ENCODE peak calls at places on chromosomes 16 and 17, in five cellular contexts. H, F, X, A and P are unnamed samples.
A peak's percentile ranks its signal among the peaks of the same experiment; 100 is the strongest.

GRCh38 chr17:79064026-79064425 is 10.6 kb upstream of the ENGASE start:
- DNase-seq in H (no peak), F (no peak), X (no peak), A (no peak), P (peak; percentile 21)

GRCh38 chr16:57446530-57447141 is 549 bp downstream of the CIAPIN1 start:
- DNase-seq in H (peak; percentile 48), F (no peak), X (peak; percentile 29), A (no peak), P (no peak)

GRCh38 chr16:15523092-15523541 is 88.7 kb downstream of the BMERB1 start:
- DNase-seq in H (no peak), F (no peak), X (peak; percentile 71), A (no peak), P (peak; percentile 61)

GRCh38 chr16:86038923-86039310 is 140.0 kb downstream of the IRF8 start:
- DNase-seq in H (no peak), F (no peak), X (no peak), A (no peak), P (no peak)

GRCh38 chr17:75069783-75070182 is 18.0 kb upstream of the SLC16A5 start:
- DNase-seq in H (peak; percentile 40), F (peak; percentile 12), X (peak; percentile 68), A (no peak), P (no peak)

GRCh38 chr17:75869282-75870141 is 8.9 kb downstream of the TRIM47 start:
- DNase-seq in H (peak; percentile 75), F (no peak), X (peak; percentile 57), A (no peak), P (peak; percentile 88)

GRCh38 chr16:88770459-88771293 is 14.3 kb downstream of the PIEZO1 start:
- DNase-seq in H (peak; percentile 54), F (no peak), X (peak; percentile 45), A (no peak), P (no peak)

GRCh38 chr16:11076259-11077018 is 132.1 kb downstream of the CLEC16A start:
- DNase-seq in H (no peak), F (no peak), X (no peak), A (no peak), P (no peak)

GRCh38 chr17:57111386-57111785 is 26.3 kb downstream of the AKAP1 start:
- DNase-seq in H (no peak), F (no peak), X (no peak), A (no peak), P (no peak)

GRCh38 chr17:57110152-57110542 is 25.1 kb downstream of the AKAP1 start:
- DNase-seq in H (no peak), F (no peak), X (no peak), A (no peak), P (peak; percentile 39)

GRCh38 chr17:57110579-57111367 is 25.7 kb downstream of the AKAP1 start:
- DNase-seq in H (no peak), F (no peak), X (no peak), A (no peak), P (no peak)

GRCh38 chr17:57108656-57109392 is 23.8 kb downstream of the AKAP1 start:
- DNase-seq in H (no peak), F (no peak), X (no peak), A (peak; percentile 58), P (peak; percentile 92)

DNA sequence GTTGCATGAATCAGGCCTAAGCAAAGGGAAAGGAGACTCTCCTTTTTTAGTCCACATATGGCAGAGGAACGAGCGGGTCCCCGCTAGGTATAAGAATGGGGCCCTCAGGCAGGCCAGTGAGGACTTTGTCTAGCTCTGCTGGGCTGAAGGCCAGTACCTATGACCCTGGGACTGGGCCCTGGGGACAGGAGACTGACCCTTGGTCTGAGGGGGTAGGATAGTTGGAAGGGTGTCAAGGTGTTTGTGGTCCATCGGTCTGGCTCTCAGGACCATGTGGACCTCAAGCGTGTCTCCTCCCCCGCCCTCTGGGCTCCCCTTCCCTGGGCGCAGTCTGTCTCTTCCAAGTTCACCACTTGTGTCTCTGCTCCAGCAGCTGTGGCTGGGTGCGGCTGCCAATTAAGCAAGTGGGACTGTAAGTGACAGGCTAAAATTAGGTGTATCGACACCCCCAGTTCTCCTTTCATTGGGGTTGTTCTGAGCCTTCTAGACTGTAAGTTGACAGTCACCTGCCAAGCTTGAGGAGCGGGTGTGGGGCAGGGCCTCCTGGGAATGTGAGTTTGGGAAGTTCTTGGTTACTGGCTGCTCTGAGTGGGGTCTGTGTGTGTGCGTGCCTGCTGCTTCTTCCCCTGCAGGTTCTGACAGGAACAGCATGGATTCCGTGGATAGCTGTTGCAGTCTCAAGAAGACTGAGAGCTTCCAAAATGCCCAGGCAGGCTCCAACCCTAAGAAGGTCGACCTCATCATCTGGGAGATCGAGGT is 24.5 kb downstream of the AKAP1 start:
- DNase-seq in H (peak; percentile 15), F (no peak), X (peak; percentile 35), A (no peak), P (no peak)
- TF ChIP-seq CTCF in H (peak; percentile 17), F (no peak), X (no peak), A (peak; percentile 28), P (no peak)

GRCh38 chr17:72587773-72588511 is 467.1 kb downstream of the SOX9 start:
- DNase-seq in H (peak; percentile 68), F (no peak), X (peak; percentile 54), A (no peak), P (no peak)
- H3K4me3 ChIP-seq in H (peak overlapping the region; percentile 13), F (no peak overlapping the region), X (peak overlapping the region; percentile 78), A (no peak overlapping the region), P (no peak overlapping the region)

GRCh38 chr17:57955183-57955952 is at the start of gene CUEDC1:
- DNase-seq in H (peak; percentile 50), F (peak; percentile 98), X (peak; percentile 69), A (no peak), P (peak; percentile 68)
- TF ChIP-seq CTCF in H (peak; percentile 1), F (peak; percentile 23), X (peak; percentile 33), A (peak; percentile 30), P (peak; percentile 28)

GRCh38 chr17:73313526-73314127 is 1.8 kb upstream of the CDC42EP4 start:
- DNase-seq in H (no peak), F (no peak), X (no peak), A (no peak), P (no peak)

GRCh38 chr17:73317554-73318426 is 6.0 kb upstream of the CDC42EP4 start:
- DNase-seq in H (no peak), F (no peak), X (no peak), A (no peak), P (no peak)

GRCh38 chr17:73316919-73317505 is 5.2 kb upstream of the CDC42EP4 start:
- DNase-seq in H (peak; percentile 68), F (no peak), X (no peak), A (no peak), P (no peak)

GRCh38 chr17:73318427-73318813 is 6.6 kb upstream of the CDC42EP4 start:
- DNase-seq in H (no peak), F (no peak), X (no peak), A (no peak), P (no peak)

GRCh38 chr17:73315481-73315880 is 3.7 kb upstream of the CDC42EP4 start:
- DNase-seq in H (no peak), F (no peak), X (no peak), A (no peak), P (no peak)
- H3K4me3 ChIP-seq in H (no peak overlapping the region), F (no peak overlapping the region), X (no peak overlapping the region), A (no peak overlapping the region), P (no peak overlapping the region)

GRCh38 chr17:40068584-40068916 is 5.8 kb downstream of the THRA start:
- DNase-seq in H (no peak), F (no peak), X (no peak), A (no peak), P (no peak)
- TF ChIP-seq CTCF in H (no peak), F (no peak), X (no peak), A (no peak), P (no peak)

GRCh38 chr17:81491761-81492160 is 20.8 kb downstream of the ACTG1 start:
- DNase-seq in H (no peak), F (no peak), X (no peak), A (no peak), P (no peak)

GRCh38 chr17:81493198-81494038 is 19.2 kb downstream of the ACTG1 start:
- DNase-seq in H (no peak), F (no peak), X (no peak), A (no peak), P (no peak)

GRCh38 chr17:81491193-81491592 is 21.4 kb downstream of the ACTG1 start:
- DNase-seq in H (no peak), F (no peak), X (peak; percentile 60), A (no peak), P (no peak)

GRCh38 chr17:81492202-81492601 is 20.4 kb downstream of the ACTG1 start:
- DNase-seq in H (no peak), F (no peak), X (no peak), A (no peak), P (no peak)

GRCh38 chr17:81492706-81493105 is 19.9 kb downstream of the ACTG1 start:
- DNase-seq in H (no peak), F (no peak), X (no peak), A (no peak), P (no peak)
- H3K4me3 ChIP-seq in H (no peak overlapping the region), F (no peak overlapping the region), X (no peak overlapping the region), A (no peak overlapping the region), P (no peak overlapping the region)

DNA sequence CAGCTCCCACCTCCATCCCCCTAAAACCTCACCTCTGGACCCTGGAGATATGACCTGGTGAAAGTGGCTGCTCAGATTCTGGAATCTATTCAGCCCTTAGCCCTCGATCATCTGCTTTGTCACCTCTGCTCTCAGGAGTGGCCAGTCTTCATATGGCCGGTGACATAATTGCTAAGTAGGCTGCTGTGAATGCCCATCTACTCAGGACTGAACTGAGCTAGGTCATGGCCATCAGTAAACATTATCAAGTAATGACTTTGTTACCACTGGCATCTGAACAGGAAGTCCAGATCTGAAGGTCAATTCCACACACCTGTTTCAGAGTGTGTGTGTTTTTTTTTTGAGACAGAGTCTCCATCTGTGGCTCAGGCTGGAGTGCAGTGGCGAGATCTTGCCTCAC is 78.6 kb downstream of the CDK5R1 start:
- DNase-seq in H (no peak), F (no peak), X (no peak), A (no peak), P (no peak)
- TF ChIP-seq CTCF in H (no peak), F (no peak), X (no peak), A (no peak), P (no peak)

DNA sequence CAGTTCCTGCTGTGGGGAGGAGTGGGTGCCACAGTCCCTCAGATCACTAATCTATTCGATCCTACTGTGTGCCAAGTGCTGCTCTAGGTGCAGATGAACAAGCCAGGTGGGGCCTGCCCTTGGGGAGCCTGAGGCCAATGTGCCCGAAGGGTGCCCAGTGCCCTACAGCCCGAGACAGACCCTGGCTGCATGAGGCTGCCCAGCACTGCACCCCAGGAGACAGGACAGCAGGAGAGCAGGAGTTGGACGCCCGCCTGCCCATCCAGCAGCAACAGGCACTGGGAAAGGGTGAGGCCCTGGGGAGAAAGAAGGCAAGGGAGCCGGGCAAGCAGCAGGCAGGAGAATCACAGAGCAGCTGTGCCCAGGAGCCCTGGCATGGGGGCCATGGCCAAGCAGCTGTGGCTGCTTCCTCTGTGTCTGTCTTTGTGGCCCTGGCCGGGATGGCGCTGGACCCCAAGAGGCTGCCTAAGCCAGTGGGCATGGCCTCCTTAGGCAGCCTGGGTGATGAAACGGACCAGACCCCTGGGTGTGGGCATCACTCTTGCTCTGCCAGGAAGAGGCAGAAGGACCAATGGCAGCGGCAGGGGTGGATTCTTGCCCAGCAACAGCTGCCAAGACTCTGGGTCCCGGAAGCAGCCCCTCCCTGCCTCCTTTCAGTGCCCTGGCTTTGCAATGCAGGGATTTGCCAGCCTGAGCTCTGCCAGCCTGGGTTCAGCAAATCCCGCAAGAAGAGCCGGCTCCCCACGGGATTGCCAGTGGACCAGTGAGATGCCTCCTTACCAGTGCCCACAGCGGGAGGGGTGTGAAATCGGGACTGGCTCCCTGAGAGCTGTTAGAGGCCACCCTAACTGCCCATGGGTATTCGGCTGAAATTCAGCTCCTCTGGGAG is 179.6 kb upstream of the TNRC6C start:
- DNase-seq in H (no peak), F (peak; percentile 53), X (peak; percentile 35), A (peak; percentile 68), P (peak; percentile 82)
- H3K4me3 ChIP-seq in H (no peak overlapping the region), F (no peak overlapping the region), X (no peak overlapping the region), A (peak overlapping the region; percentile 54), P (peak overlapping the region; percentile 27)

GRCh38 chr17:51662204-51663056 is 402.1 kb downstream of the UTP18 start:
- DNase-seq in H (no peak), F (no peak), X (no peak), A (no peak), P (no peak)
- TF ChIP-seq CTCF in H (no peak), F (no peak), X (no peak), A (no peak), P (no peak)